ENCODE peak calls at places on chromosome 14, in four cellular contexts. Q is H9, Z is trophoblast cell, F is mesenchymal stem cell. J is an unnamed sample.

GRCh38 chr14:91284146-91284790 is 39.8 kb upstream of the GPR68 start:
- DNase-seq in Q (no peak), Z (peak), F (peak), J (no peak)

GRCh38 chr14:67241416-67242362 is at the start of gene PALS1:
- DNase-seq in Q (no peak), Z (peak), F (peak), J (no peak)

GRCh38 chr14:34081126-34081575 is 130.3 kb upstream of the EGLN3 start:
- DNase-seq in Q (no peak), Z (no peak), F (peak), J (no peak)

GRCh38 chr14:54665938-54666337 is 99.0 kb downstream of the SAMD4A start:
- DNase-seq in Q (no peak), Z (no peak), F (no peak), J (no peak)

GRCh38 chr14:78135450-78135891 is 34.7 kb upstream of the NRXN3 start:
- DNase-seq in Q (no peak), Z (no peak), F (no peak), J (no peak)

GRCh38 chr14:64910847-64911495 is 3.3 kb upstream of the CHURC1 start:
- DNase-seq in Q (no peak), Z (no peak), F (peak), J (no peak)

GRCh38 chr14:95289323-95290010 is 30.2 kb downstream of the CLMN start:
- DNase-seq in Q (peak), Z (no peak), F (no peak), J (no peak)

GRCh38 chr14:91163316-91163715 is 49.4 kb downstream of the DGLUCY start:
- DNase-seq in Q (no peak), Z (no peak), F (no peak), J (no peak)

GRCh38 chr14:103488960-103489359 is 33.7 kb downstream of the CKB start:
- DNase-seq in Q (no peak), Z (no peak), F (no peak), J (no peak)

GRCh38 chr14:72715215-72715909 is 178.5 kb downstream of the DPF3 start:
- DNase-seq in Q (no peak), Z (no peak), F (no peak), J (no peak)

GRCh38 chr14:104875811-104876210 is 10.7 kb downstream of the CEP170B start:
- DNase-seq in Q (no peak), Z (no peak), F (no peak), J (no peak)

GRCh38 chr14:104876251-104876699 is 11.2 kb downstream of the CEP170B start:
- DNase-seq in Q (peak), Z (peak), F (peak), J (no peak)

GRCh38 chr14:104877806-104878550 is 12.9 kb downstream of the CEP170B start:
- DNase-seq in Q (no peak), Z (no peak), F (no peak), J (no peak)

GRCh38 chr14:104878582-104878981 is 13.5 kb downstream of the CEP170B start:
- DNase-seq in Q (no peak), Z (peak), F (no peak), J (no peak)

GRCh38 chr14:104877066-104877805 is 12.2 kb downstream of the CEP170B start:
- DNase-seq in Q (no peak), Z (no peak), F (no peak), J (no peak)
- H2BK12ac ChIP-seq in Q (no peak), Z (no peak), F (no peak), J (no peak)

DNA sequence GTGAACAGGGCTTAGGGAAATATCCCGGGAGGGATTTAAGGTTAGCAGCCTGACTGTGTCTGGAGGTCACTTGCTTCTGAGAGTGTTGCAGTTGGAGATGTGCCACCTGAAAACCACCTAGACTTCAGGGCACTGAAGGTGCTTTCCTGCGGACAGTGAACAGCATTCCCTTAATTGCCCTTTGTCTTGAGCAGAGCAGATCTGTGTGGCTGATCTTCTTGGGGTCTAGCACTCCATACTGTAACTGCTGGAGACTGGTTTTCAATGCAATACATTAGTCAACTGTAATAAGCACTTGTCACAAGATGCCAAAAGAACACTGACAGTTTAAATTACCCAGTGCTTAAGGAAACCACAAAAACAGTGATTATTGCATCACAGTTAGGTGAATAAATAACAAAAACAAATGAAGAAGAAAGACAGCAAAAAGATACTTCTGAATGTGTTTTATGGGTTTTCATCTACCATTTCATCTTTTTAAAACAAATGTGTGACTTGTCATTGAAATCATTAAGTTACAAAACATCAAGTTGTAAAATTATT is 111.8 kb downstream of the PRIMA1 start:
- DNase-seq in Q (no peak), Z (no peak), F (no peak), J (no peak)
- H3K18ac ChIP-seq in Q (no peak), Z (no peak), F (no peak), J (no peak)

GRCh38 chr14:99575043-99576023 is 28.7 kb downstream of the CCDC85C start:
- DNase-seq in Q (no peak), Z (peak), F (no peak), J (no peak)

GRCh38 chr14:99573000-99573330 is 31.0 kb downstream of the CCDC85C start:
- DNase-seq in Q (no peak), Z (no peak), F (no peak), J (no peak)

GRCh38 chr14:99572173-99572999 is 31.6 kb downstream of the CCDC85C start:
- DNase-seq in Q (no peak), Z (peak), F (no peak), J (no peak)

GRCh38 chr14:99574099-99574880 is 29.7 kb downstream of the CCDC85C start:
- DNase-seq in Q (peak), Z (peak), F (peak), J (peak)

DNA sequence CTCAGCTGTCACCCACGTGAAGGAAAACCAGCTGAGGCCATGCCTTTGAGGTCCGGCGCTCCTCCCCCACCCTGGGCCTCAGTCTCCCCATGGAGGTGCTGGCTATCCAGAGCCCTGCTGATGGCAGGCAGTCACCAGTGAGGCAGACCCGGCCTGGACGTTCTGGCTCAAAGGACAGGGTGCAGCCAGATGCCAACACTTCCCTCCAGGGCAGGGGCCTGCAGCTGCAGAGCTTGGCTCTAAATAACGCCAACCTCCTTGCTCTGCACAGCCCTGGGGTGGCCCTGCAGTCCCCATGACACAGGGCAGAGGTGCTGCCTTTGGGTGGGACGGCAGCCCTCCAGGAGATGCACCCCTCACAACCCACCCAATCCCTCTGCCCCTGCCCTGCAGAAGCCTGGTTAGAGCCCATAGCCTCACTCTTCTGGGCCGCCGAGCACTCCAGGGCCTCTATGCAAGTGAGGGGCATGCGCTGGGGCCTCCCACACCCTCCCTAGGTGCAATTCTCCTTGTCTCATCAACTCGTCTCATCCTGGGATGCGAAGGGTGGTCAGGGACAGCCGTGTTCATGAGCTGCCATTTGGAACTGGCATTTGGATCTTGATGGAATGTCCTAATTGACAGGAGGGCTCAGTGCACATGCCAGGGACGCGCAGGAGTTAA is 30.4 kb downstream of the CCDC85C start:
- DNase-seq in Q (no peak), Z (no peak), F (no peak), J (no peak)
- H2BK12ac ChIP-seq in Q (no peak), Z (peak), F (no peak), J (no peak)

GRCh38 chr14:79278798-79279644 is 932.3 kb downstream of the DIO2 start:
- DNase-seq in Q (peak), Z (peak), F (peak), J (peak)
- H3K18ac ChIP-seq in Q (no peak), Z (no peak), F (peak), J (peak)

DNA sequence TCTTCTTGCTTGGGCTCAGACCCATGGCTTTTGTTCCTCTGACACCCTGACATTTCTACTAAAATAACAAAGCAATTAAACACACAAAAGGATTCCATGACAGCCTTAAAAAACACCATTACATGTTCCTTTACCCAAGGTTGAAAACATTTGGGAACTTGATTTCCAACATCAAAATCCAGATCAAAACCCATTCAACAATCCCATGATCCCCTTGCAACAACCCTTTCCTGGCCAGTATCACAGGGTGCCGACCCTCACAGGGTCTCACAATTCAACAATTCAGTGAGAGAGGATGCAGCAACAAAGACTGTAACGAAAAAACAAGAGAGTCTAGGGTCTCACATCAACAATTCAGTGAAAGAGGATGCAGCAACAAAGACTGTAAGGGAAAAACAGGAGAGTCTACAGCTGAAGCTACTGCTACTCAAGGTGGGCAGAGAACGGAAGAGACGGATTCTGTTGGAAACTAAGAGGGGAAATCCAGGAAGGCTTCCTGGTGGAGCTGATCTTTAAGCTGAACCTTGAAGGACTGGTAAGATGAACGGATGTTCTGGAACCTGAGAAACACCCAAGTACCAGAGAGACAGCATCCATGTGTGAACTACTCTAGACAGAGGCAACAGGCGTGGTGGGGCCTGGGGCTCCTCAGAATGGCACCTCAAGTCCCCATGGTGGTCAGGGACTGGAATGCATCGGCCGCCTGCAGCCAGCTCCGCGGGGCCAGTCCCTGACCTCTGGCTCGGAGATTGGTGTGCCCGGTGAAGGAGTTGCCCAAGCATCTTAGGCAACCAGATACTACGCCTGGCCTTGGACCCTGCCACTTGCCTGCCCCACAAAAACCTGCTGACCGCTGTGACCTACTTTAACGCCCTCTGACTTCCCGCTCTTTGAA is 22.7 kb upstream of the ZFP36L1 start:
- DNase-seq in Q (no peak), Z (no peak), F (no peak), J (no peak)
- H2BK12ac ChIP-seq in Q (no peak), Z (peak), F (peak), J (peak)

GRCh38 chr14:71382315-71382714 is 475.1 kb downstream of the PCNX1 start:
- DNase-seq in Q (no peak), Z (no peak), F (no peak), J (no peak)
- H3K18ac ChIP-seq in Q (no peak), Z (no peak), F (no peak), J (no peak)

J was measured in neuronal stem cell.